ENCODE peak calls at places on chromosomes 5 and 9, in seven cellular contexts. E is stomach; O is stimulated activated CD8-positive, alpha-beta memory T cell treated with anti-CD3 and anti-CD28 coated beads, Interleukin-7, amount 100 ng/mL, for 1 hour; Z is left kidney; K is HT-29; F is GM04504; N is C1 segment of cervical spinal cord. M is an unnamed sample.

GRCh38 chr9:95435074-95435728 is 81.6 kb downstream of the PTCH1 start:
- DNase-seq in E (no peak), O (no peak), Z (no peak), K (no peak), F (no peak), N (no peak), M (no peak)

GRCh38 chr9:89408628-89409101 is 89.2 kb downstream of the SEMA4D start:
- DNase-seq in E (no peak), O (peak), Z (no peak), K (no peak), F (no peak), N (no peak), M (no peak)

GRCh38 chr5:44774279-44774880 is 34.4 kb upstream of the MRPS30 start:
- DNase-seq in E (no peak), O (no peak), Z (peak), K (peak), F (peak), N (no peak), M (peak)

GRCh38 chr5:95029569-95030366 is 255.1 kb downstream of the MCTP1 start:
- DNase-seq in E (no peak), O (no peak), Z (no peak), K (no peak), F (no peak), N (no peak), M (no peak)

GRCh38 chr9:120454427-120454826 is 125.5 kb downstream of the CDK5RAP2 start:
- DNase-seq in E (no peak), O (no peak), Z (no peak), K (no peak), F (no peak), N (no peak), M (no peak)

GRCh38 chr5:146461319-146461718 is 14.2 kb downstream of the TCERG1 start:
- DNase-seq in E (no peak), O (no peak), Z (no peak), K (no peak), F (peak), N (no peak), M (no peak)

GRCh38 chr9:133715295-133715865 is 22.8 kb downstream of the SARDH start:
- DNase-seq in E (no peak), O (no peak), Z (no peak), K (no peak), F (no peak), N (no peak), M (peak)

GRCh38 chr5:15483348-15484090 is 16.5 kb upstream of the FBXL7 start:
- DNase-seq in E (no peak), O (no peak), Z (peak), K (peak), F (no peak), N (no peak), M (peak)

GRCh38 chr9:138050472-138051330 is 173.1 kb downstream of the CACNA1B start:
- DNase-seq in E (peak), O (no peak), Z (no peak), K (no peak), F (no peak), N (no peak), M (no peak)

GRCh38 chr5:180070726-180071417 is 687 bp downstream of the RNF130 start:
- DNase-seq in E (peak), O (no peak), Z (peak), K (peak), F (peak), N (peak), M (no peak)

GRCh38 chr5:72141440-72142271 is 34.4 kb downstream of the MAP1B start:
- DNase-seq in E (no peak), O (no peak), Z (peak), K (no peak), F (peak), N (no peak), M (no peak)

GRCh38 chr9:95171001-95171400 is 146.5 kb downstream of the FANCC start:
- DNase-seq in E (no peak), O (no peak), Z (peak), K (no peak), F (no peak), N (no peak), M (no peak)

GRCh38 chr9:128771094-128771721 is 519 bp downstream of the ZER1 start:
- DNase-seq in E (no peak), O (no peak), Z (peak), K (peak), F (no peak), N (peak), M (no peak)

GRCh38 chr5:126855266-126855665 is 78.3 kb downstream of the LMNB1 start:
- DNase-seq in E (no peak), O (no peak), Z (no peak), K (no peak), F (no peak), N (no peak), M (no peak)

GRCh38 chr5:95664204-95664786 is 17.7 kb downstream of the RFESD start:
- DNase-seq in E (no peak), O (no peak), Z (peak), K (peak), F (no peak), N (peak), M (no peak)

GRCh38 chr9:23683021-23683431 is 143.0 kb downstream of the ELAVL2 start:
- DNase-seq in E (no peak), O (no peak), Z (no peak), K (no peak), F (no peak), N (no peak), M (peak)

GRCh38 chr5:6812800-6813731 is 99.8 kb downstream of the TENT4A start:
- DNase-seq in E (peak), O (no peak), Z (peak), K (no peak), F (peak), N (no peak), M (peak)

GRCh38 chr5:176653401-176653800 is 6.1 kb downstream of the TSPAN17 start:
- DNase-seq in E (peak), O (peak), Z (peak), K (no peak), F (no peak), N (no peak), M (no peak)

GRCh38 chr9:13437898-13438297 is 158.4 kb upstream of the MPDZ start:
- DNase-seq in E (no peak), O (no peak), Z (no peak), K (no peak), F (no peak), N (no peak), M (no peak)

GRCh38 chr9:14373726-14374125 is 59.8 kb upstream of the NFIB start:
- DNase-seq in E (no peak), O (no peak), Z (no peak), K (no peak), F (no peak), N (no peak), M (no peak)

GRCh38 chr9:108180511-108180910 is 675.3 kb downstream of the ACTL7B start:
- DNase-seq in E (no peak), O (no peak), Z (no peak), K (no peak), F (no peak), N (no peak), M (no peak)

GRCh38 chr5:154286557-154286956 is 96.0 kb downstream of the GALNT10 start:
- DNase-seq in E (no peak), O (no peak), Z (no peak), K (no peak), F (no peak), N (no peak), M (no peak)

GRCh38 chr9:16485155-16485554 is 385.3 kb downstream of the BNC2 start:
- DNase-seq in E (no peak), O (no peak), Z (no peak), K (no peak), F (no peak), N (no peak), M (no peak)

GRCh38 chr9:81002242-81002641 is 687.1 kb downstream of the TLE1 start:
- DNase-seq in E (no peak), O (no peak), Z (peak), K (peak), F (no peak), N (no peak), M (no peak)

GRCh38 chr5:119828536-119828935 is 199.2 kb downstream of the FAM170A start:
- DNase-seq in E (no peak), O (no peak), Z (peak), K (no peak), F (no peak), N (no peak), M (no peak)

GRCh38 chr5:178589180-178590140 is 733 bp downstream of the COL23A1 start:
- DNase-seq in E (no peak), O (no peak), Z (peak), K (no peak), F (no peak), N (no peak), M (no peak)

GRCh38 chr9:14023285-14023684 is 290.7 kb downstream of the NFIB start:
- DNase-seq in E (no peak), O (no peak), Z (no peak), K (no peak), F (no peak), N (no peak), M (no peak)

GRCh38 chr5:10351199-10351881 is 2.2 kb upstream of the MARCHF6 start:
- DNase-seq in E (no peak), O (no peak), Z (no peak), K (no peak), F (no peak), N (no peak), M (peak)

GRCh38 chr9:21994996-21995651 is 533 bp downstream of the CDKN2B-AS1 start:
- DNase-seq in E (peak), O (no peak), Z (peak), K (peak), F (peak), N (no peak), M (peak)

GRCh38 chr5:146903789-146904188 is 25.2 kb upstream of the PPP2R2B start:
- DNase-seq in E (no peak), O (no peak), Z (no peak), K (no peak), F (no peak), N (no peak), M (no peak)

GRCh38 chr5:149706158-149706557 is 24.0 kb upstream of the PPARGC1B start:
- DNase-seq in E (no peak), O (no peak), Z (no peak), K (no peak), F (no peak), N (no peak), M (no peak)

GRCh38 chr9:136655244-136656225 is 7.2 kb upstream of the EGFL7 start:
- DNase-seq in E (no peak), O (no peak), Z (peak), K (no peak), F (no peak), N (no peak), M (no peak)

GRCh38 chr5:67900515-67900914 is 315.0 kb upstream of the PIK3R1 start:
- DNase-seq in E (no peak), O (no peak), Z (no peak), K (no peak), F (peak), N (no peak), M (no peak)

GRCh38 chr5:171395042-171395441 is 7.4 kb downstream of the NPM1 start:
- DNase-seq in E (no peak), O (no peak), Z (no peak), K (no peak), F (no peak), N (no peak), M (peak)

GRCh38 chr9:105679406-105680022 is 14.8 kb upstream of the TMEM38B start:
- DNase-seq in E (no peak), O (no peak), Z (no peak), K (no peak), F (no peak), N (no peak), M (no peak)

GRCh38 chr9:14441976-14442651 is 128.2 kb upstream of the NFIB start:
- DNase-seq in E (no peak), O (no peak), Z (no peak), K (peak), F (no peak), N (no peak), M (no peak)

GRCh38 chr5:133853972-133854371 is 114.5 kb downstream of the C5orf15 start:
- DNase-seq in E (peak), O (no peak), Z (peak), K (no peak), F (no peak), N (no peak), M (no peak)

M was measured in NCI-H226.